ENCODE peak calls at places on chromosomes 4 and X, in seven cellular contexts. K is T-helper 9 cell, O is GM04504, D is AG20443, B is amygdala, M is nephron progenitor cell, L is HFF-Myc. U is an unnamed sample.

GRCh38 chr4:78056265-78057129 is 626 bp upstream of the FRAS1 start:
- DNase-seq in K (no peak), O (peak), D (peak), B (peak), M (peak), L (peak), U (peak)

GRCh38 chr4:78313754-78314120 is 237.8 kb upstream of the ANXA3 start:
- DNase-seq in K (no peak), O (no peak), D (no peak), B (no peak), M (no peak), L (no peak), U (no peak)

GRCh38 chr4:102608190-102608589 is 107.0 kb downstream of the NFKB1 start:
- DNase-seq in K (no peak), O (no peak), D (peak), B (no peak), M (no peak), L (no peak), U (no peak)

GRCh38 chr4:1768367-1769034 is 24.6 kb upstream of the FGFR3 start:
- DNase-seq in K (no peak), O (no peak), D (no peak), B (no peak), M (no peak), L (no peak), U (peak)

GRCh38 chr4:143337600-143338287 is 1.1 kb downstream of the GAB1 start:
- DNase-seq in K (no peak), O (peak), D (peak), B (peak), M (peak), L (no peak), U (peak)

GRCh38 chr4:182486895-182487294 is 243.7 kb downstream of the TENM3 start:
- DNase-seq in K (no peak), O (no peak), D (no peak), B (no peak), M (no peak), L (no peak), U (no peak)

GRCh38 chr4:175951794-175952193 is 113.8 kb upstream of the WDR17 start:
- DNase-seq in K (no peak), O (no peak), D (no peak), B (no peak), M (no peak), L (no peak), U (no peak)

GRCh38 chr4:183177001-183177400 is 77.9 kb downstream of the WWC2 start:
- DNase-seq in K (no peak), O (no peak), D (no peak), B (no peak), M (no peak), L (no peak), U (no peak)

GRCh38 chr4:183335369-183335940 is 13.2 kb upstream of the CLDN24 start:
- DNase-seq in K (no peak), O (peak), D (peak), B (no peak), M (no peak), L (peak), U (peak)

GRCh38 chr4:153809916-153810810 is 21.3 kb upstream of the SFRP2 start:
- DNase-seq in K (no peak), O (no peak), D (no peak), B (no peak), M (no peak), L (no peak), U (no peak)

GRCh38 chr4:177182156-177182555 is 127.5 kb upstream of the NEIL3 start:
- DNase-seq in K (no peak), O (peak), D (peak), B (no peak), M (no peak), L (peak), U (no peak)

GRCh38 chr4:174324725-174325124 is 41.0 kb downstream of the CEP44 start:
- DNase-seq in K (no peak), O (no peak), D (no peak), B (no peak), M (no peak), L (no peak), U (no peak)

GRCh38 chr4:65865489-65865888 is 195.2 kb upstream of the EPHA5 start:
- DNase-seq in K (no peak), O (no peak), D (no peak), B (no peak), M (no peak), L (no peak), U (no peak)

GRCh38 chrX:3166670-3167455 is 125.6 kb downstream of the ARSF start:
- DNase-seq in K (no peak), O (no peak), D (no peak), B (no peak), M (peak), L (no peak), U (no peak)

GRCh38 chr4:79442422-79442821 is 34.4 kb upstream of the GK2 start:
- DNase-seq in K (no peak), O (no peak), D (no peak), B (no peak), M (no peak), L (no peak), U (no peak)

GRCh38 chr4:130747842-130748241 is 1651.9 kb downstream of the C4orf33 start:
- DNase-seq in K (no peak), O (no peak), D (no peak), B (no peak), M (no peak), L (no peak), U (no peak)

GRCh38 chrX:117972681-117973080 is 143.9 kb downstream of the KLHL13 start:
- DNase-seq in K (no peak), O (no peak), D (no peak), B (no peak), M (no peak), L (no peak), U (no peak)

GRCh38 chrX:83508006-83508405 is at the start of gene POU3F4:
- DNase-seq in K (no peak), O (no peak), D (peak), B (no peak), M (peak), L (no peak), U (peak)

GRCh38 chrX:48761674-48762471 is at the start of gene GLOD5:
- DNase-seq in K (no peak), O (peak), D (no peak), B (no peak), M (peak), L (no peak), U (peak)

GRCh38 chr4:99383833-99384392 is 31.4 kb upstream of the ADH1C start:
- DNase-seq in K (no peak), O (peak), D (peak), B (no peak), M (no peak), L (peak), U (no peak)

GRCh38 chrX:153495362-153495751 is 577 bp downstream of the BGN start:
- DNase-seq in K (no peak), O (no peak), D (peak), B (no peak), M (no peak), L (no peak), U (no peak)

GRCh38 chrX:13091111-13091765 is 46.8 kb upstream of the FAM9C start:
- DNase-seq in K (no peak), O (no peak), D (no peak), B (no peak), M (no peak), L (no peak), U (no peak)

GRCh38 chr4:68963389-68963788 is 11.8 kb upstream of the UGT2A3 start:
- DNase-seq in K (no peak), O (no peak), D (no peak), B (no peak), M (no peak), L (no peak), U (no peak)

U was measured in upper lobe of right lung.